ENCODE peak calls at places on chromosome 22, in four cellular contexts. V is psoas muscle, A is HCT116, N is HFFc6. P is an unnamed sample.

GRCh38 chr22:28442951-28443876 is 236.4 kb downstream of the TTC28 start:
- DNase-seq in V (peak; percentile 73), A (no peak), N (peak; percentile 66), P (peak; percentile 39)

GRCh38 chr22:49192180-49192856 is 635.4 kb downstream of the BRD1 start:
- DNase-seq in V (peak; percentile 47), A (no peak), N (no peak), P (no peak)

GRCh38 chr22:39416319-39416718 is 16.7 kb downstream of the TAB1 start:
- DNase-seq in V (no peak), A (no peak), N (no peak), P (no peak)

GRCh38 chr22:44583076-44583760 is 85.2 kb upstream of the RTL6 start:
- DNase-seq in V (peak; percentile 13), A (no peak), N (no peak), P (no peak)

GRCh38 chr22:36028646-36029405 is at the start of gene RBFOX2:
- DNase-seq in V (peak; percentile 99), A (peak; percentile 88), N (peak; percentile 94), P (peak; percentile 79)

GRCh38 chr22:31284241-31284745 is 8.0 kb downstream of the PIK3IP1 start:
- DNase-seq in V (no peak), A (no peak), N (no peak), P (no peak)

GRCh38 chr22:27110985-27111451 is 453.6 kb downstream of the MIAT start:
- DNase-seq in V (no peak), A (no peak), N (no peak), P (no peak)

GRCh38 chr22:38017272-38017920 is 33.0 kb upstream of the SOX10 start:
- DNase-seq in V (peak; percentile 88), A (no peak), N (peak; percentile 8), P (peak; percentile 17)

GRCh38 chr22:47695176-47695575 is 932.7 kb downstream of the TBC1D22A start:
- DNase-seq in V (no peak), A (no peak), N (no peak), P (peak; percentile 9)

GRCh38 chr22:49014227-49015201 is 813.2 kb downstream of the BRD1 start:
- DNase-seq in V (no peak), A (no peak), N (no peak), P (no peak)

GRCh38 chr22:43239102-43239875 is 52.4 kb upstream of the TTLL12 start:
- DNase-seq in V (no peak), A (no peak), N (no peak), P (no peak)

GRCh38 chr22:38937541-38937940 is 19.9 kb upstream of the APOBEC3A start:
- DNase-seq in V (no peak), A (no peak), N (no peak), P (no peak)

GRCh38 chr22:36435516-36436415 is 45.7 kb downstream of the TXN2 start:
- DNase-seq in V (no peak), A (no peak), N (no peak), P (peak; percentile 80)

GRCh38 chr22:46108564-46109473 is 41.5 kb upstream of the PPARA start:
- DNase-seq in V (no peak), A (no peak), N (peak; percentile 44), P (no peak)

GRCh38 chr22:42134033-42135020 is 3.7 kb upstream of the CYP2D6 start:
- DNase-seq in V (no peak), A (no peak), N (no peak), P (no peak)

GRCh38 chr22:49197500-49197899 is 630.2 kb downstream of the BRD1 start:
- DNase-seq in V (no peak), A (no peak), N (no peak), P (no peak)

GRCh38 chr22:43197271-43197941 is 10.5 kb upstream of the TTLL12 start:
- DNase-seq in V (no peak), A (no peak), N (peak; percentile 33), P (no peak)

GRCh38 chr22:39634530-39635399 is 64.2 kb downstream of the CACNA1I start:
- DNase-seq in V (no peak), A (peak; percentile 80), N (peak; percentile 72), P (peak; percentile 40)

GRCh38 chr22:46007848-46008261 is 30.9 kb upstream of the WNT7B start:
- DNase-seq in V (peak; percentile 92), A (no peak), N (peak; percentile 91), P (no peak)

GRCh38 chr22:41052661-41053490 is 39.5 kb upstream of the EP300 start:
- DNase-seq in V (no peak), A (no peak), N (peak; percentile 80), P (no peak)

GRCh38 chr22:30313527-30314385 is 13.0 kb downstream of the TBC1D10A start:
- DNase-seq in V (no peak), A (no peak), N (no peak), P (no peak)

GRCh38 chr22:47192106-47192650 is 429.7 kb downstream of the TBC1D22A start:
- DNase-seq in V (peak; percentile 52), A (no peak), N (no peak), P (no peak)

GRCh38 chr22:45454260-45454659 is 40.8 kb downstream of the RIBC2 start:
- DNase-seq in V (peak; percentile 12), A (no peak), N (peak; percentile 60), P (no peak)

GRCh38 chr22:41308054-41308453 is 6.7 kb downstream of the ZC3H7B start:
- DNase-seq in V (peak; percentile 76), A (no peak), N (peak; percentile 86), P (no peak)

GRCh38 chr22:35230839-35231584 is 26.3 kb upstream of the HMGXB4 start:
- DNase-seq in V (no peak), A (peak; percentile 50), N (no peak), P (peak; percentile 30)

GRCh38 chr22:36358533-36359171 is 29.1 kb downstream of the MYH9 start:
- DNase-seq in V (no peak), A (no peak), N (no peak), P (no peak)

GRCh38 chr22:46280063-46280817 is 12.4 kb downstream of the TTC38 start:
- DNase-seq in V (peak; percentile 46), A (no peak), N (no peak), P (no peak)

GRCh38 chr22:49018601-49019000 is 809.1 kb downstream of the BRD1 start:
- DNase-seq in V (no peak), A (no peak), N (no peak), P (no peak)

GRCh38 chr22:30675436-30675835 is 7.8 kb upstream of the DUSP18 start:
- DNase-seq in V (no peak), A (no peak), N (no peak), P (no peak)

GRCh38 chr22:17085277-17086091 is 684 bp downstream of the IL17RA start:
- DNase-seq in V (peak; percentile 65), A (no peak), N (no peak), P (peak; percentile 39)

GRCh38 chr22:22461111-22461510 is 47.4 kb downstream of the ZNF280B start:
- DNase-seq in V (no peak), A (no peak), N (no peak), P (no peak)

GRCh38 chr22:22464541-22465054 is 43.9 kb downstream of the ZNF280B start:
- DNase-seq in V (no peak), A (no peak), N (no peak), P (no peak)

GRCh38 chr22:22461583-22461982 is 47.0 kb downstream of the ZNF280B start:
- DNase-seq in V (no peak), A (no peak), N (no peak), P (no peak)

GRCh38 chr22:22463855-22464540 is 44.5 kb downstream of the ZNF280B start:
- DNase-seq in V (no peak), A (peak; percentile 51), N (peak; percentile 43), P (peak; percentile 67)

GRCh38 chr22:22462813-22463567 is 45.6 kb downstream of the ZNF280B start:
- DNase-seq in V (no peak), A (no peak), N (no peak), P (no peak)
- TF ChIP-seq CTCF in V (no peak), A (peak; percentile 68), N (peak; percentile 55), P (no peak)

GRCh38 chr22:24106385-24107381 is 74.6 kb upstream of the SUSD2 start:
- DNase-seq in V (no peak), A (no peak), N (no peak), P (peak; percentile 42)
- TF ChIP-seq CTCF in V (peak; percentile 26), A (no peak), N (peak; percentile 22), P (peak; percentile 25)

DNA sequence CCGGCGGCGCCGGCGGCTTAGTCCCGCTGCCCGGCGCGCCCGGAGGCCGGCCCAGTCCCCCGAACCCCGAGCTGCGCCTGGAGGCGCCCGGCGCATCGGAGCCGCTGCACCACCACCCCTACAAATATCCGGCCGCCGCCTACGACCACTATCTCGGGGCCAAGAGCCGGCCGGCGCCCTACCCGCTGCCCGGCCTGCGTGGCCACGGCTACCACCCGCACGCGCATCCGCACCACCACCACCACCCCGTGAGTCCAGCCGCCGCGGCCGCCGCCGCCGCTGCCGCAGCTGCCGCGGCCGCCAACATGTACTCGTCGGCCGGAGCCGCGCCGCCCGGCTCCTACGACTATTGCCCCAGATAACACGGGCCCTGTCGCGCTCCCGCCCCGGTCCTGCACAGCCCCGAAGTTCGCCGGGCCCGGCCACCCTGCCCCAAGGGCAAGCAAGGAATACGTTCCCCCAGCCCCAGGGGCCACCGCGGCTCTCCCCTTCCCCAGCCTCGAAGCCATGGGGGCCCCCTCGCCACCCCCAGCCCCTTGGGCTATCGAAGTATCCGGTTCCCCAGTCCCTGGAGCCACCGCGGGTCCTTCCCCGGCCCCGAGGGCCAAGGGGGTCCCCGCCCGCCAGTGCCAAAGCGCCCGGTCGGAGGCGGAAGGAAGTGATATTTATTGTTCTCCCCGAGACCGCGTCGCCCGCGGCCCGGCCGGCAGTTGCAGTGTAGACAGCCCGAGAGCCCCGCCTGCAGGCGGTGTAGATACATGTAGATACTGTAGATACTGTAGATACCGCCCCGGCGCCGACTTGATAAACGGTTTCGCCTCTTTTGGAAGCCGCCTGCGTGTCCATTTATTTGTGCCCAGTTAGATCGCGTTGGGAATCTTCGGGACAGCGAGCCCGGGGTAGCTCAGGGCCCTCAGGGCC is 6.2 kb downstream of the TBX1 start:
- DNase-seq in V (peak; percentile 76), A (peak; percentile 50), N (no peak), P (peak; percentile 86)
- TF ChIP-seq CTCF in V (no peak), A (peak; percentile 70), N (peak; percentile 45), P (peak; percentile 70)

GRCh38 chr22:50454556-50455075 is 20.2 kb downstream of the SBF1 start:
- DNase-seq in V (no peak), A (no peak), N (no peak), P (no peak)

GRCh38 chr22:50456026-50456425 is 18.8 kb downstream of the SBF1 start:
- DNase-seq in V (no peak), A (no peak), N (no peak), P (no peak)

GRCh38 chr22:50459016-50459415 is 15.8 kb downstream of the SBF1 start:
- DNase-seq in V (no peak), A (no peak), N (no peak), P (no peak)

GRCh38 chr22:50455201-50455600 is 19.6 kb downstream of the SBF1 start:
- DNase-seq in V (no peak), A (no peak), N (no peak), P (no peak)

DNA sequence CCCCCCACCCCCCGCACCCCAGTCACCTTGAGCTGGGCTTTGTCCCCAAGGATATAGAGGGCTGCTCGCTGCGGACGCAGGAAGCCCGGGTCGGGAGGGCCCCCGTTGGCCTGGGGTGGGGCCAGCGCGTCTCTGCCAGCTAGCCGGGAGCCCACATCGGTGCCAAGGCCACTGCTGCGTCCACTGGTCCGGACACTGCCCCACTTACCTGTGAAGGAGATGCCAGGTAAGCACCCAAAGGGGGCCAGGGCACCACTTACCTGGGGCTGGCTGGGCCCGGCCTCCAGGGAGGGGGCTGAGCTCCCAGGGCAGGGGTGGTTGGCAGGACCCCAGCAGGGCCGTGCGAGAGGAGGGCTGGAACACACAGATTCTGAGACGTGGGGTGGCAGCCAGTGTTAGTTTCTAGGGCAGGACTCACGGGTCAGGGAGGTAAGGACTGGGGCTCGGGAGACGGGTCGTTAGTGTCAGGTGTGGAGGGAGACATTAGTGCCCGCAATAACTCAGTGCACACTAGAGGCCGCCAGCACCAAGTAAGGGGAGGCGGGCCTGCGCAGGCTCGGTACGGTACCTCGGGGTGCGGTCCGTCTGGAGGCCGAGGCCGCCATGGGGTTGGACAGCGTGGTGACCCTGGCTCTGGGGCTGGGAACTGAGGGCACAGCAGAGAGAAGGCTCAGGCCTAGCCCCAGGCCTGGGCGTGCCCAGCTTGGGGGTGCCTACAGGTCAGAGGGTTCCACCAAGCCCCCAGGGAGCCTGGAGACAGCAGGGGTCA is 18.2 kb downstream of the SBF1 start:
- DNase-seq in V (no peak), A (no peak), N (no peak), P (peak; percentile 32)
- TF ChIP-seq CTCF in V (no peak), A (peak; percentile 53), N (peak; percentile 44), P (peak; percentile 37)